ENCODE peak calls at places on chromosome 3, in four cellular contexts. M, Q, I and V are unnamed samples.

GRCh38 chr3:51024765-51025681 is 350.3 kb downstream of the DOCK3 start:
- DNase-seq in M (no peak), Q (no peak), I (no peak), V (no peak)

GRCh38 chr3:46416134-46417119 is 9.4 kb downstream of the CCRL2 start:
- DNase-seq in M (no peak), Q (no peak), I (peak; percentile 47), V (no peak)

GRCh38 chr3:47410417-47410720 is 29.5 kb downstream of the PTPN23 start:
- DNase-seq in M (no peak), Q (no peak), I (no peak), V (no peak)

GRCh38 chr3:8069981-8070380 is 431.6 kb upstream of the LMCD1 start:
- DNase-seq in M (no peak), Q (no peak), I (peak; percentile 4), V (peak; percentile 72)

GRCh38 chr3:154829979-154830378 is 250.1 kb upstream of the MME start:
- DNase-seq in M (no peak), Q (no peak), I (no peak), V (no peak)

GRCh38 chr3:170361711-170362110 is 4.2 kb downstream of the SKIL start:
- DNase-seq in M (no peak), Q (no peak), I (no peak), V (no peak)

GRCh38 chr3:8987673-8988655 is 24.7 kb upstream of the RAD18 start:
- DNase-seq in M (peak; percentile 62), Q (peak; percentile 75), I (peak; percentile 78), V (peak; percentile 29)

GRCh38 chr3:79040701-79041100 is 727.1 kb downstream of the ROBO1 start:
- DNase-seq in M (peak; percentile 70), Q (no peak), I (peak; percentile 95), V (peak; percentile 6)

DNA sequence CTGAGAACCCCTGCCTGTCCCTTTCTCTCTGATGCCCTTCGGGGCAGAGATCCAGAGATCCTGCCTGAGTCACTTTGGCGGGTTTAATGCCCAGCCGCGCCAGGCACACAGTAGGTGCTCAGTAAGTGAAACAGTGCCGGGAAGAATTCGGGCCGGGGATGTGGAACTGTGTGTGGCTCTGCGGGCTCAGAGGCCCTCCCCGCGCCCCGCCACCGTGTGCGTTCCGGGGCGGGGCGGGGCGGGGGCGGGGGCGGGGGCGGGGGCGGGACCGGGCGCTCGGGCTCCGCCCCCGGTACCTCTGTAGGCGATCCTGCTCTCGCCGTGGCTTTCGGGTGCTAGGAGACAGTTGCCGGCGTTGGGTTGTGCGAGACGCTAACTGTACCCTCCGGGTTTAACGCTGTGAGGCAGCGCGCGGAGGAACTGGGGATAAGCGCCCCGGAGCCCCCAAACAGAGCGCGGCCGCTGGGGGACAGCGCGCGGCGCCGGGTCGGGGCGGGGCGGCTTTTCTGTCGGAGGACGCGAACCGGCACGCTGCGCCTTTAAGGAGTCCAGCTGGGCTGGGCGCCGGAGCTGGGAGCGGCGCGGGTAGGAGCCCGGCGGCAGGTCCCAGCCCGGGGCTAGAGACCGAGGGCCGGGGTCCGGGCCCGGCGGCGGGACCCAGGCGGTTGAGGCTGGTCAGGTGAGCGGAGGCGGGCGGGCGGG is at the start of gene ABHD6:
- DNase-seq in M (peak; percentile 53), Q (peak; percentile 85), I (peak; percentile 68), V (no peak)
- TF ChIP-seq CTCF in M (peak; percentile 12), Q (no peak), I (peak; percentile 16), V (no peak)

GRCh38 chr3:38323060-38323459 is 23.5 kb upstream of the XYLB start:
- DNase-seq in M (no peak), Q (no peak), I (no peak), V (no peak)
- H3K4me3 ChIP-seq in M (no peak overlapping the region), Q (no peak overlapping the region), I (no peak overlapping the region), V (no peak overlapping the region)

GRCh38 chr3:122101646-122102045 is 46.5 kb downstream of the CD86 start:
- DNase-seq in M (peak; percentile 57), Q (no peak), I (peak; percentile 58), V (peak; percentile 11)
- TF ChIP-seq CTCF in M (peak; percentile 47), Q (no peak), I (peak; percentile 44), V (peak; percentile 38)

GRCh38 chr3:120280026-120280425 is 5.0 kb downstream of the GPR156 start:
- DNase-seq in M (no peak), Q (no peak), I (no peak), V (no peak)

GRCh38 chr3:120289636-120290035 is 4.6 kb upstream of the GPR156 start:
- DNase-seq in M (no peak), Q (no peak), I (no peak), V (no peak)

GRCh38 chr3:120284702-120285507 is at the start of gene GPR156:
- DNase-seq in M (no peak), Q (no peak), I (peak; percentile 18), V (no peak)

GRCh38 chr3:120280566-120280965 is 4.5 kb downstream of the GPR156 start:
- DNase-seq in M (no peak), Q (no peak), I (no peak), V (no peak)

DNA sequence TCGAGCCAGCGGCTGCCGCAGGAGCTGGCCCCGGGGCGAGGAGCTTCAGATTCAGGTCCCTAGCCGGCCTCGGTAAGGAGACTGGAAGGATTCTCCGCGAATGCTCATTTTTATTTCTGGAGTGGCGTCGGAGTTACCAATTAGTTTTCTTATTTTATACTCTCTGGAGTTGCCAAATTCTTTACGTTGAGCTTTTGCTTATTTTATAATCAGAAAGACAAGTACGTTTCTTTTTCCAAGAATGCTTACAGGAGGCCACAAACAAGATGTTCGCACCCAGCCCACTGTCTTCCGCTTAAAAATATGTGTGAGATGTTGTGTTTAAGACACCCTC is 453 bp upstream of the GPR156 start:
- DNase-seq in M (no peak), Q (no peak), I (no peak), V (no peak)
- H3K4me3 ChIP-seq in M (peak overlapping the region; percentile 60), Q (peak overlapping the region; percentile 47), I (peak overlapping the region; percentile 63), V (peak overlapping the region; percentile 42)

GRCh38 chr3:134627831-134628230 is 23.0 kb downstream of the KY start:
- DNase-seq in M (peak; percentile 33), Q (no peak), I (peak; percentile 24), V (no peak)

GRCh38 chr3:134625885-134626741 is 24.7 kb downstream of the KY start:
- DNase-seq in M (no peak), Q (no peak), I (no peak), V (no peak)

GRCh38 chr3:134628884-134629283 is 21.9 kb downstream of the KY start:
- DNase-seq in M (no peak), Q (no peak), I (no peak), V (no peak)

GRCh38 chr3:134625462-134625861 is 25.4 kb downstream of the KY start:
- DNase-seq in M (no peak), Q (peak; percentile 46), I (no peak), V (no peak)

DNA sequence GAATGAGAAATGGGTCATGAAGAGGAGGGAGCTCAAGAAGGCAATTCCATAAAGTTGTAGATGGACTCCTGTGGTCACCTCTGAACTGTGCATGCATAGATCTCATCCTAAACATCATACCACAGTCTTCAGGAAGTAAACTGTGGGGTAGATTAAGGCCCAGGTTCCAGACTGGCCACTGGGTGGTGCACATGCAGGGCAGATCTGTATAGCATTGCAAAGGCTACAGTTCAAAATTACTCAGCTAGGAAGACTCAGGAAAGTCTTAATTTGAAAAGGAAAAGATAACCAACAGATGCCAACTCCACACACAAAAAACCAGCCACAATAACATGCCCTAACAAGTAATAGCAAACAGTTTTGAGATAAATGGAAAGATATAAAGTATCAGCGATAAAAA is 20.3 kb downstream of the KY start:
- DNase-seq in M (peak; percentile 19), Q (no peak), I (peak; percentile 63), V (no peak)
- TF ChIP-seq CTCF in M (peak; percentile 41), Q (no peak), I (peak; percentile 79), V (peak; percentile 40)